ENCODE peak calls at places on chromosomes 4 and X, in eight cellular contexts. One of them, this sample, is unnamed.

GRCh38 chr4:10050171-10051120 is 29.1 kb upstream of the SLC2A9 start:
- DNase-seq in foreskin fibroblast: no peak
- DNase-seq in ecto neural progenitor cell: peak
- DNase-seq in anterior cingulate cortex: no peak
- DNase-seq in small intestine: no peak
- DNase-seq in activated naive CD4-positive, alpha-beta T cell treated with anti-CD3 and anti-CD28 coated beads, Interleukin-2, amount 50 U/mL, for 16 hours: no peak
- DNase-seq in fibroblast of pulmonary artery: no peak
- DNase-seq in COR-L47: no peak
- DNase-seq in this sample: no peak

GRCh38 chrX:103685396-103685795 is 1.1 kb downstream of the MORF4L2 start:
- DNase-seq in foreskin fibroblast: no peak
- DNase-seq in ecto neural progenitor cell: no peak
- DNase-seq in anterior cingulate cortex: no peak
- DNase-seq in small intestine: no peak
- DNase-seq in activated naive CD4-positive, alpha-beta T cell treated with anti-CD3 and anti-CD28 coated beads, Interleukin-2, amount 50 U/mL, for 16 hours: peak
- DNase-seq in fibroblast of pulmonary artery: peak
- DNase-seq in COR-L47: no peak
- DNase-seq in this sample: peak

GRCh38 chr4:180596888-180597483 is 1646.2 kb upstream of the TENM3 start:
- DNase-seq in foreskin fibroblast: no peak
- DNase-seq in ecto neural progenitor cell: no peak
- DNase-seq in anterior cingulate cortex: no peak
- DNase-seq in small intestine: no peak
- DNase-seq in activated naive CD4-positive, alpha-beta T cell treated with anti-CD3 and anti-CD28 coated beads, Interleukin-2, amount 50 U/mL, for 16 hours: no peak
- DNase-seq in fibroblast of pulmonary artery: no peak
- DNase-seq in COR-L47: no peak
- DNase-seq in this sample: no peak

GRCh38 chrX:138128025-138128671 is 562.2 kb downstream of the ZIC3 start:
- DNase-seq in foreskin fibroblast: no peak
- DNase-seq in ecto neural progenitor cell: no peak
- DNase-seq in anterior cingulate cortex: no peak
- DNase-seq in small intestine: peak
- DNase-seq in activated naive CD4-positive, alpha-beta T cell treated with anti-CD3 and anti-CD28 coated beads, Interleukin-2, amount 50 U/mL, for 16 hours: no peak
- DNase-seq in fibroblast of pulmonary artery: peak
- DNase-seq in COR-L47: peak
- DNase-seq in this sample: peak

GRCh38 chr4:113760094-113760851 is 1.3 kb downstream of the CAMK2D start:
- DNase-seq in foreskin fibroblast: no peak
- DNase-seq in ecto neural progenitor cell: no peak
- DNase-seq in anterior cingulate cortex: peak
- DNase-seq in small intestine: peak
- DNase-seq in activated naive CD4-positive, alpha-beta T cell treated with anti-CD3 and anti-CD28 coated beads, Interleukin-2, amount 50 U/mL, for 16 hours: peak
- DNase-seq in fibroblast of pulmonary artery: peak
- DNase-seq in COR-L47: peak
- DNase-seq in this sample: peak

GRCh38 chr4:6535706-6536105 is 39.3 kb upstream of the MAN2B2 start:
- DNase-seq in foreskin fibroblast: no peak
- DNase-seq in ecto neural progenitor cell: no peak
- DNase-seq in anterior cingulate cortex: no peak
- DNase-seq in small intestine: no peak
- DNase-seq in activated naive CD4-positive, alpha-beta T cell treated with anti-CD3 and anti-CD28 coated beads, Interleukin-2, amount 50 U/mL, for 16 hours: no peak
- DNase-seq in fibroblast of pulmonary artery: no peak
- DNase-seq in COR-L47: no peak
- DNase-seq in this sample: no peak

GRCh38 chrX:129161108-129161507 is 362.2 kb downstream of the SMARCA1 start:
- DNase-seq in foreskin fibroblast: no peak
- DNase-seq in ecto neural progenitor cell: no peak
- DNase-seq in anterior cingulate cortex: no peak
- DNase-seq in small intestine: no peak
- DNase-seq in activated naive CD4-positive, alpha-beta T cell treated with anti-CD3 and anti-CD28 coated beads, Interleukin-2, amount 50 U/mL, for 16 hours: no peak
- DNase-seq in fibroblast of pulmonary artery: no peak
- DNase-seq in COR-L47: no peak
- DNase-seq in this sample: no peak

GRCh38 chr4:168163106-168163505 is 70.8 kb downstream of the ANXA10 start:
- DNase-seq in foreskin fibroblast: no peak
- DNase-seq in ecto neural progenitor cell: no peak
- DNase-seq in anterior cingulate cortex: no peak
- DNase-seq in small intestine: no peak
- DNase-seq in activated naive CD4-positive, alpha-beta T cell treated with anti-CD3 and anti-CD28 coated beads, Interleukin-2, amount 50 U/mL, for 16 hours: no peak
- DNase-seq in fibroblast of pulmonary artery: no peak
- DNase-seq in COR-L47: no peak
- DNase-seq in this sample: no peak

GRCh38 chr4:126445596-126445995 is 1130.8 kb downstream of the FAT4 start:
- DNase-seq in foreskin fibroblast: no peak
- DNase-seq in ecto neural progenitor cell: no peak
- DNase-seq in anterior cingulate cortex: no peak
- DNase-seq in small intestine: no peak
- DNase-seq in activated naive CD4-positive, alpha-beta T cell treated with anti-CD3 and anti-CD28 coated beads, Interleukin-2, amount 50 U/mL, for 16 hours: no peak
- DNase-seq in fibroblast of pulmonary artery: no peak
- DNase-seq in COR-L47: no peak
- DNase-seq in this sample: no peak

GRCh38 chr4:78517050-78517652 is 34.4 kb upstream of the ANXA3 start:
- DNase-seq in foreskin fibroblast: peak
- DNase-seq in ecto neural progenitor cell: no peak
- DNase-seq in anterior cingulate cortex: no peak
- DNase-seq in small intestine: peak
- DNase-seq in activated naive CD4-positive, alpha-beta T cell treated with anti-CD3 and anti-CD28 coated beads, Interleukin-2, amount 50 U/mL, for 16 hours: no peak
- DNase-seq in fibroblast of pulmonary artery: peak
- DNase-seq in COR-L47: peak
- DNase-seq in this sample: peak

GRCh38 chr4:74531952-74532794 is 87.2 kb downstream of the AREG start:
- DNase-seq in foreskin fibroblast: peak
- DNase-seq in ecto neural progenitor cell: peak
- DNase-seq in anterior cingulate cortex: no peak
- DNase-seq in small intestine: peak
- DNase-seq in activated naive CD4-positive, alpha-beta T cell treated with anti-CD3 and anti-CD28 coated beads, Interleukin-2, amount 50 U/mL, for 16 hours: no peak
- DNase-seq in fibroblast of pulmonary artery: peak
- DNase-seq in COR-L47: peak
- DNase-seq in this sample: peak

GRCh38 chrX:77937291-77937690 is 26.8 kb downstream of the ATP7A start:
- DNase-seq in foreskin fibroblast: no peak
- DNase-seq in ecto neural progenitor cell: no peak
- DNase-seq in anterior cingulate cortex: no peak
- DNase-seq in small intestine: no peak
- DNase-seq in activated naive CD4-positive, alpha-beta T cell treated with anti-CD3 and anti-CD28 coated beads, Interleukin-2, amount 50 U/mL, for 16 hours: no peak
- DNase-seq in fibroblast of pulmonary artery: peak
- DNase-seq in COR-L47: no peak
- DNase-seq in this sample: peak

GRCh38 chr4:89283226-89283974 is 24.2 kb downstream of the GPRIN3 start:
- DNase-seq in foreskin fibroblast: no peak
- DNase-seq in ecto neural progenitor cell: no peak
- DNase-seq in anterior cingulate cortex: no peak
- DNase-seq in small intestine: peak
- DNase-seq in activated naive CD4-positive, alpha-beta T cell treated with anti-CD3 and anti-CD28 coated beads, Interleukin-2, amount 50 U/mL, for 16 hours: no peak
- DNase-seq in fibroblast of pulmonary artery: peak
- DNase-seq in COR-L47: no peak
- DNase-seq in this sample: peak

GRCh38 chrX:122739770-122740169 is 444.3 kb upstream of the GRIA3 start:
- DNase-seq in foreskin fibroblast: no peak
- DNase-seq in ecto neural progenitor cell: no peak
- DNase-seq in anterior cingulate cortex: no peak
- DNase-seq in small intestine: no peak
- DNase-seq in activated naive CD4-positive, alpha-beta T cell treated with anti-CD3 and anti-CD28 coated beads, Interleukin-2, amount 50 U/mL, for 16 hours: no peak
- DNase-seq in fibroblast of pulmonary artery: peak
- DNase-seq in COR-L47: no peak
- DNase-seq in this sample: no peak

GRCh38 chr4:158810487-158811215 is 41.8 kb downstream of the FNIP2 start:
- DNase-seq in foreskin fibroblast: peak
- DNase-seq in ecto neural progenitor cell: no peak
- DNase-seq in anterior cingulate cortex: no peak
- DNase-seq in small intestine: peak
- DNase-seq in activated naive CD4-positive, alpha-beta T cell treated with anti-CD3 and anti-CD28 coated beads, Interleukin-2, amount 50 U/mL, for 16 hours: no peak
- DNase-seq in fibroblast of pulmonary artery: peak
- DNase-seq in COR-L47: no peak
- DNase-seq in this sample: peak

GRCh38 chrX:130772313-130773140 is 130.5 kb downstream of the ENOX2 start:
- DNase-seq in foreskin fibroblast: peak
- DNase-seq in ecto neural progenitor cell: no peak
- DNase-seq in anterior cingulate cortex: no peak
- DNase-seq in small intestine: no peak
- DNase-seq in activated naive CD4-positive, alpha-beta T cell treated with anti-CD3 and anti-CD28 coated beads, Interleukin-2, amount 50 U/mL, for 16 hours: no peak
- DNase-seq in fibroblast of pulmonary artery: peak
- DNase-seq in COR-L47: peak
- DNase-seq in this sample: peak

GRCh38 chr4:10015140-10015753 is 6.0 kb downstream of the SLC2A9 start:
- DNase-seq in foreskin fibroblast: no peak
- DNase-seq in ecto neural progenitor cell: peak
- DNase-seq in anterior cingulate cortex: no peak
- DNase-seq in small intestine: peak
- DNase-seq in activated naive CD4-positive, alpha-beta T cell treated with anti-CD3 and anti-CD28 coated beads, Interleukin-2, amount 50 U/mL, for 16 hours: no peak
- DNase-seq in fibroblast of pulmonary artery: peak
- DNase-seq in COR-L47: peak
- DNase-seq in this sample: no peak

GRCh38 chr4:38034986-38035882 is 75.0 kb downstream of the PTTG2 start:
- DNase-seq in foreskin fibroblast: peak
- DNase-seq in ecto neural progenitor cell: no peak
- DNase-seq in anterior cingulate cortex: no peak
- DNase-seq in small intestine: peak
- DNase-seq in activated naive CD4-positive, alpha-beta T cell treated with anti-CD3 and anti-CD28 coated beads, Interleukin-2, amount 50 U/mL, for 16 hours: no peak
- DNase-seq in fibroblast of pulmonary artery: peak
- DNase-seq in COR-L47: peak
- DNase-seq in this sample: peak

This sample was measured in mesenchymal stem cell.